ENCODE peak calls at places on chromosome 6, in four cellular contexts. E, J, C and G are unnamed samples.

GRCh38 chr6:35469711-35470662 is 1.8 kb downstream of the RPL10A start:
- DNase-seq in E (no peak), J (no peak), C (peak; percentile 33), G (no peak)

GRCh38 chr6:157245486-157245885 is 77.8 kb downstream of the TMEM242 start:
- DNase-seq in E (no peak), J (no peak), C (no peak), G (no peak)

GRCh38 chr6:21752054-21752811 is 158.7 kb downstream of the SOX4 start:
- DNase-seq in E (no peak), J (peak; percentile 59), C (peak; percentile 35), G (no peak)

GRCh38 chr6:68975064-68975463 is 340.0 kb downstream of the ADGRB3 start:
- DNase-seq in E (peak; percentile 30), J (peak; percentile 5), C (no peak), G (no peak)

GRCh38 chr6:75747371-75747984 is 1.6 kb upstream of the MYO6 start:
- DNase-seq in E (no peak), J (no peak), C (no peak), G (no peak)

GRCh38 chr6:141744194-141744925 is 388.4 kb upstream of the GJE1 start:
- DNase-seq in E (no peak), J (no peak), C (no peak), G (no peak)

GRCh38 chr6:102995491-102995890 is 1602.0 kb downstream of the GRIK2 start:
- DNase-seq in E (no peak), J (no peak), C (no peak), G (no peak)

GRCh38 chr6:166004491-166005275 is 163.0 kb downstream of the TBXT start:
- DNase-seq in E (no peak), J (no peak), C (peak; percentile 22), G (no peak)

GRCh38 chr6:127737009-127737486 is 160.1 kb downstream of the C6orf58 start:
- DNase-seq in E (peak; percentile 83), J (peak; percentile 83), C (peak; percentile 74), G (peak; percentile 13)

GRCh38 chr6:45836984-45837383 is 178.7 kb downstream of the CLIC5 start:
- DNase-seq in E (no peak), J (no peak), C (no peak), G (no peak)

GRCh38 chr6:159117031-159117430 is 52.2 kb upstream of the FNDC1 start:
- DNase-seq in E (peak; percentile 31), J (no peak), C (peak; percentile 49), G (peak; percentile 70)

GRCh38 chr6:28117386-28118050 is 6.9 kb upstream of the ZSCAN16 start:
- DNase-seq in E (no peak), J (no peak), C (peak; percentile 86), G (no peak)

GRCh38 chr6:89805814-89806371 is 13.7 kb downstream of the MDN1 start:
- DNase-seq in E (no peak), J (no peak), C (no peak), G (no peak)
- H3K4me3 ChIP-seq in E (no peak overlapping the region), J (no peak overlapping the region), C (no peak overlapping the region), G (no peak overlapping the region)

DNA sequence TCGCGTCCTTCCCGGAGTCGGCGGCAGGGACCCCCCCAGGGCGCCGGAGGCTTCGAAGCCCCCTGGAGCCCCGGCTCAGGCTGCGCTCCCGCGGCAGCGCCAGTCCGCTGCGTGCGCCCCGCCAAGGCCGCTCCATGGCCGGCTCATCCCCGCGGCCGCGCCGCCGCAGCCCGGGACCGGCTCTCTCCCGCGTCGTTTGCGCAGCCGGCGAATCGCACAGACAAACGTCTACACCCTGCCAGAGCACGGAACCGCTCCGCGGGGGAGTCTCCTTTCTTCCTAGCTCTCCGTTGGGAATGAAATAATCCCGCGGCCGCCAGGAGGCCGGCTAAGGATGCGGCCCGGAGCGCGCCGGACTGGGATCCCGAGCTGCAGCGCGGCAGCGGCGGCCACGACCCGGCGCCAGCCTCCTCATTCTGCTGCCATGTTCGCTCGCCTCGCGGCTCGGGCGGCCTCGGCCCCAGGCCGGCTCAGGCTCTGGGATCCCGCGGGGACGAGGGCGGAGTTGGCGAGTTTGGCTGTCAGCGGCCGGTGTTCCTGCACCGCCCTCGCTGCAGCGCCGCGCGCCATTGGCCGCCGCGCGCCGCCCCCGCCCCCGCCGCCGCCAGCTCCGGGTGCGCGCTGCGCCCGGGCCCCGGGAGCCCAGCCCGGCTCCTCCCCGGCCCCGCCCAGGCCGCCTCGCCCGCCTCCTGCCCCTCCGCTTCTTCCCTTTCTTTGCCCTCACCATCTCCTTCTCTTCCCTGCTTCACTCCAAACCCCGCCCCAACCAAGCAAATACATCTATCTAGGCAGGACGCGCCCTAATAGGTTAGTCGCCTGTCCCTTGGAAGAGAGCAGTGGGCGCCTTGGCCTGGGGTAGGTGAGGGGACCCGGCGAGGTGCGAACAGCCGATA is at the start of gene GFOD1:
- DNase-seq in E (peak; percentile 87), J (peak; percentile 85), C (peak; percentile 78), G (peak; percentile 95)
- H3K4me3 ChIP-seq in E (peak within 1 kb of the TSS; percentile 93), J (peak within 1 kb of the TSS; percentile 60), C (peak within 1 kb of the TSS; percentile 66), G (peak within 1 kb of the TSS; percentile 58)

GRCh38 chr6:52305948-52306767 is 21.6 kb upstream of the MCM3 start:
- DNase-seq in E (no peak), J (no peak), C (no peak), G (no peak)
- H3K4me3 ChIP-seq in E (no peak overlapping the region), J (no peak overlapping the region), C (no peak overlapping the region), G (no peak overlapping the region)

DNA sequence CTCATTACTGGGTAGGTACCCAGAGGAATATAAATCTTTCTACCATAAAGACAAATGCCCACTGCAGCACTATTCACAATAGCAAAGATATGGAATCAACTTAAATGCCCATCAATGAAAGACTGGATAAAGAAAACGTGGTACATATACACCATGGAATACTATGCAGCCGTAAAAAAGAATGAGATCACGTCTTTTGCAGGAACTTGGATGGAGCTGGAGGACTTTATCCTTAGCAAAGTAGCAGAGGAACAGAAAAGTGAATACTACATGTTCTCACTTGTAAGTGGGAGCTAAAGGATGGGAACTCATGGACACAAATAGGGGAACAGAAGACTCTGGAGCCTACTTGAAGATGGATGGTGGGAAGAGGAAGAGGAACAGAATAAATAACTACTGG is 119.7 kb downstream of the EPHA7 start:
- DNase-seq in E (no peak), J (no peak), C (no peak), G (no peak)
- H3K4me3 ChIP-seq in E (no peak overlapping the region), J (no peak overlapping the region), C (no peak overlapping the region), G (no peak overlapping the region)